ENCODE peak calls at places on chromosomes 2 and 18, in ten cellular contexts. D, P, K, Q, Z, X, M, W, Y and O are unnamed samples.

GRCh38 chr18:78768655-78769501 is 210.7 kb upstream of the SALL3 start:
- DNase-seq in K (no peak), X (no peak), Y (no peak), Z (no peak), D (no peak), W (no peak), Q (peak), P (peak), M (no peak), O (no peak)

GRCh38 chr2:119240311-119241204 is 16.9 kb downstream of the STEAP3 start:
- DNase-seq in K (peak), Y (no peak), Q (no peak), X (no peak), P (peak), W (peak), D (no peak), Z (no peak), M (no peak), O (peak)

GRCh38 chr2:101442667-101443061 is 32.2 kb downstream of the RFX8 start:
- DNase-seq in D (no peak), K (no peak), X (no peak), Z (no peak), P (no peak), Y (no peak), M (no peak), W (peak), Q (no peak), O (peak)

GRCh38 chr2:190746971-190747761 is 98.3 kb downstream of the NAB1 start:
- DNase-seq in M (no peak), X (no peak), Y (no peak), K (no peak), P (peak), Q (no peak), W (peak), D (no peak), Z (no peak), O (no peak)

GRCh38 chr2:88055049-88055435 is 541 bp downstream of the KRCC1 start:
- DNase-seq in D (no peak), X (no peak), M (no peak), P (no peak), K (no peak), Q (no peak), W (peak), Y (peak), Z (no peak), O (peak)

GRCh38 chr2:108594982-108595464 is 60.8 kb downstream of the LIMS1 start:
- DNase-seq in Z (no peak), Q (no peak), Y (peak), M (no peak), P (no peak), D (no peak), W (peak), X (no peak), K (peak), O (peak)

GRCh38 chr18:29647700-29648099 is 1394.8 kb downstream of the DSC3 start:
- DNase-seq in Q (no peak), D (no peak), M (no peak), W (no peak), P (no peak), X (no peak), Z (no peak), K (no peak), Y (no peak), O (no peak)

GRCh38 chr2:121088251-121089004 is 196.6 kb downstream of the TFCP2L1 start:
- DNase-seq in W (no peak), Q (no peak), Y (no peak), M (no peak), P (peak), K (no peak), D (no peak), X (no peak), Z (no peak), O (no peak)

GRCh38 chr2:59182249-59182648 is 941.1 kb upstream of the FANCL start:
- DNase-seq in Z (no peak), W (no peak), Y (peak), K (peak), P (peak), M (no peak), X (no peak), Q (no peak), D (no peak), O (peak)

GRCh38 chr2:72006188-72006736 is 141.4 kb downstream of the CYP26B1 start:
- DNase-seq in K (no peak), D (no peak), W (no peak), Q (no peak), X (no peak), M (no peak), Z (no peak), P (no peak), Y (no peak), O (no peak)